ENCODE peak calls at places on chromosomes 13 and 19, in eight cellular contexts. X is transverse colon, A is AG04449, I is psoas muscle, Z is upper lobe of right lung, F is body of pancreas, O is AG09319, L is PC-3. U is an unnamed sample.

GRCh38 chr13:64278493-64278892 is 2862.8 kb upstream of the PCDH20 start:
- DNase-seq in X (no peak), A (no peak), I (no peak), Z (no peak), F (no peak), O (no peak), L (peak), U (no peak)

GRCh38 chr19:679418-680286 is 3.5 kb downstream of the FSTL3 start:
- DNase-seq in X (peak), A (no peak), I (peak), Z (peak), F (peak), O (peak), L (peak), U (peak)

GRCh38 chr13:38564751-38565150 is 122.1 kb upstream of the FREM2 start:
- DNase-seq in X (no peak), A (no peak), I (no peak), Z (no peak), F (no peak), O (no peak), L (no peak), U (no peak)

GRCh38 chr19:48975947-48976847 is 11.1 kb downstream of the FTL start:
- DNase-seq in X (no peak), A (no peak), I (no peak), Z (no peak), F (no peak), O (no peak), L (no peak), U (no peak)

GRCh38 chr13:98890186-98890585 is 87.7 kb downstream of the DOCK9 start:
- DNase-seq in X (no peak), A (peak), I (peak), Z (no peak), F (no peak), O (no peak), L (peak), U (no peak)

GRCh38 chr19:18006895-18007604 is 920 bp upstream of the ARRDC2 start:
- DNase-seq in X (peak), A (no peak), I (peak), Z (peak), F (peak), O (no peak), L (peak), U (peak)

GRCh38 chr13:75637101-75637774 is 1.1 kb downstream of the LMO7 start:
- DNase-seq in X (no peak), A (no peak), I (no peak), Z (no peak), F (no peak), O (no peak), L (no peak), U (no peak)

GRCh38 chr13:73835138-73835721 is 299.0 kb downstream of the KLF12 start:
- DNase-seq in X (no peak), A (no peak), I (no peak), Z (no peak), F (no peak), O (no peak), L (peak), U (no peak)

GRCh38 chr13:96632536-96633320 is 361.5 kb downstream of the OXGR1 start:
- DNase-seq in X (no peak), A (no peak), I (no peak), Z (no peak), F (no peak), O (no peak), L (no peak), U (no peak)

GRCh38 chr13:35252536-35253205 is 223.8 kb downstream of the MAB21L1 start:
- DNase-seq in X (no peak), A (no peak), I (no peak), Z (no peak), F (no peak), O (no peak), L (no peak), U (no peak)

GRCh38 chr19:36210497-36210896 is 4.0 kb downstream of the ZNF565 start:
- DNase-seq in X (no peak), A (no peak), I (no peak), Z (no peak), F (no peak), O (no peak), L (no peak), U (no peak)

GRCh38 chr19:14055396-14055795 is 6.5 kb downstream of the PALM3 start:
- DNase-seq in X (no peak), A (no peak), I (no peak), Z (no peak), F (no peak), O (no peak), L (no peak), U (no peak)

GRCh38 chr19:55284405-55285058 is 735 bp downstream of the BRSK1 start:
- DNase-seq in X (no peak), A (no peak), I (no peak), Z (no peak), F (no peak), O (no peak), L (no peak), U (no peak)

GRCh38 chr13:25059943-25060342 is 36.0 kb upstream of the PABPC3 start:
- DNase-seq in X (no peak), A (no peak), I (no peak), Z (no peak), F (no peak), O (no peak), L (no peak), U (no peak)

GRCh38 chr13:112931028-112931934 is 37.7 kb upstream of the MCF2L start:
- DNase-seq in X (peak), A (peak), I (no peak), Z (no peak), F (no peak), O (peak), L (peak), U (peak)

GRCh38 chr19:47232422-47233211 is 1.6 kb upstream of the BBC3 start:
- DNase-seq in X (peak), A (no peak), I (no peak), Z (no peak), F (no peak), O (no peak), L (peak), U (peak)

GRCh38 chr19:6801397-6802086 is 29.0 kb downstream of the VAV1 start:
- DNase-seq in X (peak), A (no peak), I (peak), Z (peak), F (peak), O (no peak), L (peak), U (peak)

GRCh38 chr19:28516415-28516872 is 696.5 kb downstream of the UQCRFS1 start:
- DNase-seq in X (no peak), A (no peak), I (no peak), Z (no peak), F (no peak), O (no peak), L (no peak), U (no peak)

GRCh38 chr13:28819748-28820098 is 416 bp upstream of the MTUS2 start:
- DNase-seq in X (peak), A (no peak), I (no peak), Z (peak), F (peak), O (no peak), L (peak), U (peak)

GRCh38 chr19:28292822-28293500 is 920.0 kb downstream of the UQCRFS1 start:
- DNase-seq in X (no peak), A (no peak), I (no peak), Z (no peak), F (no peak), O (no peak), L (no peak), U (no peak)

GRCh38 chr13:76164290-76164689 is 528.2 kb downstream of the LMO7 start:
- DNase-seq in X (no peak), A (no peak), I (no peak), Z (no peak), F (no peak), O (no peak), L (no peak), U (no peak)

GRCh38 chr19:11551603-11552235 is 7.3 kb downstream of the ELOF1 start:
- DNase-seq in X (peak), A (no peak), I (peak), Z (no peak), F (no peak), O (no peak), L (no peak), U (peak)

GRCh38 chr13:30355839-30356238 is 48.5 kb upstream of the KATNAL1 start:
- DNase-seq in X (no peak), A (no peak), I (no peak), Z (no peak), F (no peak), O (no peak), L (no peak), U (no peak)

GRCh38 chr13:92535222-92536006 is 691.2 kb upstream of the GPC6 start:
- DNase-seq in X (no peak), A (no peak), I (no peak), Z (no peak), F (no peak), O (no peak), L (no peak), U (no peak)

GRCh38 chr13:74889321-74889720 is 592.6 kb downstream of the TBC1D4 start:
- DNase-seq in X (no peak), A (no peak), I (no peak), Z (no peak), F (no peak), O (no peak), L (peak), U (no peak)

GRCh38 chr13:36819811-36820140 is 754 bp downstream of the RFXAP start:
- DNase-seq in X (no peak), A (no peak), I (no peak), Z (no peak), F (no peak), O (no peak), L (peak), U (no peak)

GRCh38 chr13:98785968-98786367 is 33.5 kb upstream of the SLC15A1 start:
- DNase-seq in X (no peak), A (no peak), I (no peak), Z (no peak), F (no peak), O (no peak), L (no peak), U (no peak)

GRCh38 chr19:10812902-10813404 is 23.1 kb downstream of the TMED1 start:
- DNase-seq in X (peak), A (peak), I (peak), Z (no peak), F (no peak), O (peak), L (peak), U (no peak)

GRCh38 chr19:45878043-45878794 is 7.7 kb downstream of the IRF2BP1 start:
- DNase-seq in X (peak), A (no peak), I (no peak), Z (peak), F (peak), O (no peak), L (peak), U (peak)

GRCh38 chr19:33416307-33417215 is 43.1 kb downstream of the CEBPG start:
- DNase-seq in X (peak), A (no peak), I (peak), Z (no peak), F (peak), O (no peak), L (peak), U (peak)

GRCh38 chr19:41870401-41870873 is 6.6 kb upstream of the CD79A start:
- DNase-seq in X (no peak), A (no peak), I (no peak), Z (no peak), F (no peak), O (no peak), L (peak), U (no peak)

GRCh38 chr13:52447815-52448552 is 2.5 kb downstream of the VPS36 start:
- DNase-seq in X (no peak), A (no peak), I (no peak), Z (no peak), F (no peak), O (no peak), L (no peak), U (no peak)

GRCh38 chr13:110073982-110074381 is 233.0 kb downstream of the COL4A1 start:
- DNase-seq in X (no peak), A (no peak), I (no peak), Z (no peak), F (no peak), O (no peak), L (peak), U (no peak)
- TF ChIP-seq CTCF in X (no peak), A (no peak), I (no peak), Z (no peak), F (no peak), O (no peak), L (no peak), U (no peak)

DNA sequence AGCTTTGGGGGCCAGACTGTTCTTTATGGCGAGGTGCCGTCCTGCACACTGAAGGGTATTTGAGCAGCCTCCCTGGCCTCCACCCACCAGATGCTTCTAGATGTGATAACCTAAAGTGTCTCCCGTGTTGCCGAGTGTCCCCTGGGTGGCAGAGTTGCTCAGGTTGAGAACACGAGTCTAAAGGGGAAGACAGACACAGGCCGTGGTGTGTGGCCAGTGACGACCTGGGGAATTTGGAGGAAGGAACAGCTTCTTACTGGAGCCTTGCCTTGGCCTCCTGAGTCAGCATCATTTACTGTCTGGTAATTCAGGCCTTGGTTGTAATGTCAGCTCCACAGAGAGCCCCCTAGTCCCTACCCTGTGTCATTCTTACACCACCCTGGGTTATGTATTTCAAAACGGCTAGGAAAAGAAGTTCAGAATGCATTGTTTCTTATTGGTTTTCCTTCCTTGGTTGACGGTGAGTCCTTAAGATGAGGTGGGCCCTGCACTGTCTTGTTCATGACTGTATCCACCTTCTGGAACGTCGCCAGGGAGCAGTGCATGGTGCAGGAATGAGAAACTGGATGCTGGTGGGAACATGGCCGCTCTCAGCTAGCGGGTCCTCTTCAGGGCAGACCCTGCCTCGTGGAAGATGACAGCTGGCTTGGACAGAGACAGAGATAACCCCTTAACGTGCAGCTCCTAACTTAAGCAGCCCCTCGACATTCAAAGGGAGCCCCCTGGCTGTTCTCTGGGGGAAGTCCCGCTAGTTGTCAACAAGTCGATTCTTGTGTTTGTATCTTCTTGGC is 7.1 kb downstream of the SIN3B start:
- DNase-seq in X (peak), A (no peak), I (no peak), Z (no peak), F (no peak), O (no peak), L (no peak), U (no peak)
- TF ChIP-seq CTCF in X (no peak), A (no peak), I (no peak), Z (no peak), F (no peak), O (peak), L (no peak), U (no peak)

GRCh38 chr13:77339408-77339807 is 12.5 kb upstream of the MYCBP2 start:
- DNase-seq in X (no peak), A (no peak), I (no peak), Z (no peak), F (no peak), O (no peak), L (no peak), U (no peak)

GRCh38 chr13:77338329-77338728 is 11.4 kb upstream of the MYCBP2 start:
- DNase-seq in X (no peak), A (no peak), I (no peak), Z (no peak), F (no peak), O (no peak), L (no peak), U (no peak)

GRCh38 chr13:77333521-77334083 is 6.7 kb upstream of the MYCBP2 start:
- DNase-seq in X (no peak), A (no peak), I (no peak), Z (no peak), F (no peak), O (no peak), L (no peak), U (no peak)

GRCh38 chr13:77338961-77339401 is 12.1 kb upstream of the MYCBP2 start:
- DNase-seq in X (no peak), A (no peak), I (no peak), Z (no peak), F (no peak), O (no peak), L (no peak), U (no peak)

DNA sequence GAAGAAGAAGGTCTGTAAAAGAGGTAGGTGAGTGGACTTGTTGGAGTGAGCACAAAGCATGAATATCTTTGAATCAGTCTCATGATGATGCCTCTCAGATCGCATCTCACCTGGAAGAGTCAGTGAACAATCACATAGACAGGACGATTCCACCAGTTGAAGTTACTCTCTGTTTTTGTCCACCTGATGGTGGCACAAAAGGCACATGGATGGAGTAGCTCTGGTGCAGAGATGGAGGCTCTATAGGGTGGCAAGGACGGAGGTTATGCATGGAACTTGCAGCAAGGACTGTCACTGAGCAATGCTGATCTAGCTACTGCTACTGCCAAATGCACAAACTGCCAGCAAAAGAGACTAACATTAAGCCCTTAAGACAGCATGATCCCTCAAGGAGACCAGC is 10.3 kb upstream of the MYCBP2 start:
- DNase-seq in X (no peak), A (no peak), I (no peak), Z (no peak), F (no peak), O (no peak), L (no peak), U (no peak)
- TF ChIP-seq CTCF in X (no peak), A (no peak), I (no peak), Z (no peak), F (no peak), O (no peak), L (no peak), U (no peak)

DNA sequence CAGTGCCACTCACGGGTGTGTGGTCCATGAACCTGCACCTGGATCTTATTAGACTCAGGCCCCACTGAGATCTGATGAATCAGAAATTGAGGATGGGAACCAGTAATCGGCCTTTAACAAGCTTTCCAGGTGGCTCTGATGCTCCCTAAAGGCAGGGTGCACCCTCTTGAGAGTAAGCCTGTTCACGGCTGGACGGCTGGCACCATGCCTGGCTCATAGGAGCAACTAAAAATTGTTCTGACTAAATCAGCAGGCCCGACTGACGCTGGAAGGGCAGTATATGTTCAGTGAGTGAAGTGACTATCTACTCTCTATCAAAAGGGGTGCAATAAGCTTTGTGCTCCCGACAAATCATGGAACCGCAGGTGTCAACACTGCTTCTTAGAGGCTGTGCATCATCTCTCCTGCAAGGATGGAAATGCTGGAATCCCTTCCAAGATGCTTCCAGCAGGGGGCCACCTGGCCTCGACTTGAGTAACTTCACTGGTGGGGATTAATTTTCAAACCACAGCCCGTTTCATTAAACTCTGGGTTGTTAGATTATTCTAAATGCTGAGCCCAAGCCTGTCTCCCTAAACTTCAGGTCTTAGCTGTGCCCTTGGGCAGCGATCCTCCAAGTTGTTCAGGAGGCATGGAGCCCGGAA is 28.4 kb downstream of the TMTC4 start:
- DNase-seq in X (no peak), A (no peak), I (no peak), Z (no peak), F (no peak), O (no peak), L (peak), U (peak)
- TF ChIP-seq CTCF in X (no peak), A (peak), I (no peak), Z (peak), F (peak), O (peak), L (peak), U (no peak)

GRCh38 chr19:2540646-2541454 is 64.9 kb downstream of the GADD45B start:
- DNase-seq in X (peak), A (peak), I (peak), Z (peak), F (peak), O (peak), L (peak), U (peak)
- TF ChIP-seq CTCF in X (no peak), A (peak), I (peak), Z (peak), F (peak), O (peak), L (no peak), U (no peak)

DNA sequence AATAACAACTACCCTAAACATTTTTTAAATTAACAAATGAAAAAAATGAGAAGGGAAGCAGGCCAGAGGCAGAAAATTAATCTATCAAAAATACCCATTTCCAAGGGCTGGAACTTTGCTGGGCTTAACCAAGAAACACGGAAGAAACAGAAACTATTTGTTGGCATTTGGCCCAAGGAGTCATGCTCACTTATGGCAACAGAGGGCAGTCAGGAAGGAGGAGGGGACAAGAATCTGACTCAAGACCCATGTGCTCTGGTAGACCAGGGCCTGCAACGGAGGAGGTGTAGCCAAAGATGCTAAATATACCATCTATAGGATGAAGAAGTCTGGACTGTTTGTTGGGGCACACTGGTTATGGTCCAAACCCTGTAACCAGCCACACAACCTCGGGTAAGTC is 496.7 kb downstream of the COG6 start:
- DNase-seq in X (no peak), A (no peak), I (no peak), Z (no peak), F (peak), O (peak), L (peak), U (peak)
- TF ChIP-seq CTCF in X (no peak), A (no peak), I (no peak), Z (no peak), F (peak), O (no peak), L (peak), U (no peak)

GRCh38 chr19:3513198-3514140 is 7.4 kb downstream of the FZR1 start:
- DNase-seq in X (no peak), A (no peak), I (no peak), Z (no peak), F (peak), O (no peak), L (no peak), U (no peak)
- TF ChIP-seq CTCF in X (no peak), A (no peak), I (no peak), Z (no peak), F (no peak), O (no peak), L (no peak), U (no peak)

GRCh38 chr13:79060216-79060615 is 345.8 kb downstream of the RBM26 start:
- DNase-seq in X (no peak), A (no peak), I (no peak), Z (no peak), F (no peak), O (no peak), L (peak), U (no peak)
- TF ChIP-seq CTCF in X (no peak), A (no peak), I (peak), Z (no peak), F (no peak), O (no peak), L (peak), U (no peak)

U was measured in Calu3.